ENCODE peak calls at places on chromosome 20, in eight cellular contexts. W is tibial artery, I is astrocyte, G is stomach, L is IMR-90, V is osteoblast, D is colonic mucosa, E is testis. J is an unnamed sample. For H3K36me3, the result is how much of the 10 kb centered on the place peaks cover.

GRCh38 chr20:2822073-2822472 is 5.9 kb downstream of the TMEM239 start:
- DNase-seq in D (no peak), L (peak), I (peak), W (no peak), E (peak), V (no peak), G (no peak), J (no peak)

GRCh38 chr20:40688129-40689099 is 622 bp downstream of the MAFB start:
- DNase-seq in G (no peak), I (peak), V (peak), E (no peak), L (peak), D (no peak), W (peak), J (no peak)

GRCh38 chr20:50413088-50413500 is 97.1 kb upstream of the PTPN1 start:
- DNase-seq in V (no peak), W (no peak), G (no peak), D (no peak), L (no peak), E (no peak), I (no peak), J (no peak)

GRCh38 chr20:6635034-6635736 is 132.3 kb upstream of the BMP2 start:
- DNase-seq in L (no peak), E (no peak), D (no peak), V (no peak), I (peak), W (no peak), G (no peak), J (peak)

GRCh38 chr20:49381558-49382493 is 100.6 kb downstream of the KCNB1 start:
- DNase-seq in W (peak), L (peak), E (peak), D (peak), V (peak), G (peak), I (peak), J (peak)

GRCh38 chr20:29497261-29497671 is 1760.2 kb upstream of the DEFB115 start:
- DNase-seq in G (no peak), I (no peak), E (peak), L (no peak), V (peak), D (peak), W (peak), J (peak)

GRCh38 chr20:57737349-57737748 is 27.5 kb upstream of the PMEPA1 start:
- DNase-seq in L (no peak), G (no peak), E (no peak), I (no peak), D (no peak), W (no peak), V (no peak), J (no peak)

GRCh38 chr20:51372176-51372803 is 170.2 kb downstream of the NFATC2 start:
- DNase-seq in L (peak), D (peak), V (peak), G (peak), W (no peak), I (peak), E (peak), J (peak)

GRCh38 chr20:53918949-53919361 is 151.4 kb downstream of the BCAS1 start:
- DNase-seq in W (no peak), L (no peak), E (peak), V (no peak), G (no peak), I (no peak), D (no peak), J (no peak)

GRCh38 chr20:25499855-25500434 is 85.4 kb downstream of the NINL start:
- DNase-seq in W (peak), E (no peak), D (no peak), V (no peak), G (no peak), I (no peak), L (no peak), J (no peak)

GRCh38 chr20:33732166-33732970 is 572 bp downstream of the ZNF341 start:
- DNase-seq in G (peak), V (no peak), I (peak), E (peak), W (peak), D (peak), L (no peak), J (peak)

GRCh38 chr20:6566821-6567220 is 200.7 kb upstream of the BMP2 start:
- DNase-seq in D (no peak), I (peak), V (no peak), G (no peak), E (no peak), W (no peak), L (peak), J (peak)

GRCh38 chr20:51318058-51318960 is 224.2 kb downstream of the NFATC2 start:
- DNase-seq in G (peak), W (no peak), D (peak), V (no peak), E (peak), L (no peak), I (no peak), J (no peak)

GRCh38 chr20:8507231-8507630 is 375.2 kb downstream of the PLCB1 start:
- DNase-seq in E (no peak), L (no peak), I (no peak), D (no peak), W (no peak), G (no peak), V (no peak), J (no peak)

GRCh38 chr20:52242237-52243230 is 51.0 kb upstream of the ZFP64 start:
- DNase-seq in I (no peak), G (no peak), V (no peak), D (no peak), W (no peak), E (no peak), L (peak), J (peak)

GRCh38 chr20:57122481-57123138 is 143.8 kb downstream of the BMP7 start:
- DNase-seq in L (no peak), E (no peak), G (no peak), V (no peak), D (no peak), I (no peak), W (no peak), J (no peak)

GRCh38 chr20:6075428-6076219 is 21.8 kb upstream of the LRRN4 start:
- DNase-seq in E (peak), G (no peak), D (no peak), W (no peak), I (peak), V (no peak), L (no peak), J (no peak)

GRCh38 chr20:48143435-48144081 is 358.3 kb upstream of the SULF2 start:
- DNase-seq in I (no peak), W (no peak), D (no peak), G (no peak), V (no peak), E (no peak), L (no peak), J (no peak)

GRCh38 chr20:23497458-23498026 is 6.6 kb downstream of the CST8 start:
- DNase-seq in D (no peak), W (no peak), G (no peak), V (no peak), L (no peak), I (no peak), E (no peak), J (no peak)

GRCh38 chr20:5073154-5074049 is 46.4 kb downstream of the PCNA start:
- DNase-seq in L (peak), V (peak), G (peak), W (peak), D (peak), E (peak), I (peak), J (peak)

GRCh38 chr20:6471110-6471647 is 296.3 kb upstream of the BMP2 start:
- DNase-seq in E (no peak), L (no peak), V (peak), W (no peak), G (no peak), D (no peak), I (no peak), J (no peak)

GRCh38 chr20:36065427-36065998 is 89.0 kb upstream of the EPB41L1 start:
- DNase-seq in L (no peak), D (no peak), V (no peak), G (no peak), E (no peak), I (no peak), W (no peak), J (no peak)

GRCh38 chr20:1997483-1998192 is 3.8 kb upstream of the PDYN start:
- DNase-seq in V (no peak), L (no peak), W (no peak), I (no peak), E (no peak), D (no peak), G (no peak), J (no peak)

GRCh38 chr20:52224920-52225319 is 33.3 kb upstream of the ZFP64 start:
- DNase-seq in I (no peak), D (no peak), V (no peak), G (no peak), L (no peak), E (no peak), W (no peak), J (no peak)

GRCh38 chr20:36493013-36493800 is 48.1 kb upstream of the MYL9 start:
- DNase-seq in W (no peak), E (no peak), D (peak), G (no peak), I (no peak), L (no peak), V (peak), J (no peak)

GRCh38 chr20:61628901-61629300 is 376.8 kb downstream of the CDH4 start:
- DNase-seq in I (no peak), D (no peak), W (no peak), G (no peak), E (peak), V (no peak), L (no peak), J (peak)

GRCh38 chr20:64035933-64036345 is at the start of gene C20orf204:
- DNase-seq in G (no peak), E (no peak), I (no peak), L (no peak), D (no peak), W (no peak), V (no peak), J (no peak)

GRCh38 chr20:9066196-9066595 is 2.7 kb upstream of the PLCB4 start:
- DNase-seq in D (no peak), V (peak), W (no peak), I (no peak), L (no peak), G (no peak), E (no peak), J (peak)

GRCh38 chr20:25148181-25148981 is 47.1 kb upstream of the ENTPD6 start:
- DNase-seq in D (peak), L (peak), W (peak), I (peak), V (peak), E (peak), G (peak), J (peak)

GRCh38 chr20:47377122-47377722 is 20.7 kb upstream of the ZMYND8 start:
- DNase-seq in L (no peak), I (no peak), V (no peak), D (no peak), W (no peak), G (no peak), E (no peak), J (peak)

GRCh38 chr20:32230707-32231106 is 23.0 kb downstream of the POFUT1 start:
- DNase-seq in I (no peak), G (no peak), L (no peak), E (no peak), D (no peak), V (no peak), W (no peak), J (no peak)
- H3K36me3 ChIP-seq in I (under half), G (half or more), L (half or more), E (under half), D (under half), V (half or more), W (half or more), J (under half)

GRCh38 chr20:62712606-62713005 is 4.0 kb downstream of the NTSR1 start:
- DNase-seq in E (no peak), W (no peak), V (no peak), D (no peak), G (no peak), I (no peak), L (no peak), J (no peak)
- H3K4me3 ChIP-seq in E (no peak), W (no peak), V (no peak), D (no peak), G (no peak), I (no peak), L (no peak), J (no peak)

GRCh38 chr20:45735988-45736387 is 13.8 kb downstream of the SPINT4 start:
- DNase-seq in D (no peak), G (no peak), L (no peak), E (no peak), V (no peak), W (no peak), I (no peak), J (no peak)

GRCh38 chr20:45735552-45735951 is 13.4 kb downstream of the SPINT4 start:
- DNase-seq in D (no peak), V (no peak), G (no peak), L (no peak), I (no peak), W (no peak), E (no peak), J (no peak)

GRCh38 chr20:45727044-45727443 is 4.9 kb downstream of the SPINT4 start:
- DNase-seq in V (no peak), W (no peak), G (no peak), I (peak), E (no peak), L (no peak), D (no peak), J (no peak)

DNA sequence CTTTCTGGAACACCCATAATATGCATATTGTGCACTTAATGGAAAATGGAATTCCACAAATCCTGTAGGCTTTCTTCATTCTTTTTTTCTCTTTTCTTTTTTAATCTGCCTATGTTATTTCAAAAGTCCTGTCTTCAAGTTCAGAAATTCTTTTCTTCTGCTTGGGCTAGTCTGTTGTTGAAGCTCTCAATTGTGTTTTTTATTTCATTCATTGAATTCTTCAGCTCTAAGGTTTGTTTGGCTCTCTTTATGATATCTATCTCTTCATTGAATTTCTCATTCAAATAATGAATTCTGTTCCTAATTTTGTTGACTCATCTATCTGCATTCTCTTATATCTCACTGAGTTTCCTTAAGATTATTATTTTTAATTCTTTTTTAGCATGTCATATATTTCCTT is 10.1 kb downstream of the SPINT4 start:
- DNase-seq in L (no peak), E (no peak), V (no peak), I (no peak), W (no peak), D (no peak), G (no peak), J (no peak)
- H3K36me3 ChIP-seq in L (under half), E (under half), V (under half), I (under half), W (under half), D (under half), G (under half), J (under half)

GRCh38 chr20:46216770-46217464 is 91.4 kb downstream of the CDH22 start:
- DNase-seq in D (no peak), W (no peak), E (no peak), I (no peak), L (no peak), V (no peak), G (no peak), J (no peak)
- H3K4me3 ChIP-seq in D (no peak), W (no peak), E (no peak), I (no peak), L (no peak), V (no peak), G (no peak), J (no peak)

GRCh38 chr20:17602493-17602892 is 32.6 kb downstream of the DSTN start:
- DNase-seq in L (no peak), W (no peak), V (no peak), E (no peak), D (no peak), I (no peak), G (no peak), J (no peak)
- H3K36me3 ChIP-seq in L (under half), W (half or more), V (half or more), E (under half), D (under half), I (half or more), G (half or more), J (under half)

DNA sequence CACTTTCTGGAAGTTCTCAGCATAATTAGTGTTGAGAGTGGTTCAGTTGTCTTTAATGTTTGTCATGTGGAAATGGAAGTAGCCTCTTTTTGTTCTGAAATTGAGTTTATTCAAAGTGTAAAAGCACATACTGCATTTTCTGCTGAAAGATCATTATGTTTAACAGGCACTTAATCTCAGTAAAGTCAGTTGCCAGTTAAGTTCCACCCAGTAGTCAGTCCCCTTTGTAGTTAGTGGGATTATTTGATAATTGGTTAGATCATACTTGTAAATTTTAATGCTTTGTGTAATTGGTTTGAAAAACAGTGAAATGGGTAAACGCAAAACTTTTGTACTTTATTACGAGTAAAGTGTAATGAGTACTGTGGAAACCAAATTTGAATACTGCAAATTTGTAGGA is 4.2 kb downstream of the SRSF6 start:
- DNase-seq in D (no peak), V (no peak), W (no peak), G (no peak), L (no peak), E (no peak), I (no peak), J (no peak)
- H3K4me3 ChIP-seq in D (no peak), V (no peak), W (no peak), G (no peak), L (no peak), E (no peak), I (no peak), J (no peak)

GRCh38 chr20:19448632-19449031 is 236.2 kb downstream of the SLC24A3 start:
- DNase-seq in G (no peak), W (no peak), V (no peak), D (no peak), I (no peak), L (no peak), E (no peak), J (no peak)
- H3K36me3 ChIP-seq in G (under half), W (under half), V (under half), D (under half), I (under half), L (under half), E (under half), J (under half)

J was measured in bronchial epithelial cell.